ENCODE peak calls at places on chromosome 16, in six cellular contexts. B, N, K, F, C and H are unnamed samples.

GRCh38 chr16:88780100-88781062 is 4.6 kb downstream of the PIEZO1 start:
- DNase-seq in N (no peak), B (no peak), F (no peak), K (no peak), C (no peak), H (no peak)

GRCh38 chr16:24748242-24748641 is 18.8 kb downstream of the TNRC6A start:
- DNase-seq in N (no peak), K (no peak), B (peak), C (no peak), F (peak), H (no peak)

GRCh38 chr16:85750827-85751641 is at the start of gene C16orf74:
- DNase-seq in B (peak), F (no peak), K (peak), N (peak), C (peak), H (no peak)

GRCh38 chr16:71449020-71449419 is 7.2 kb upstream of the TLE7 start:
- DNase-seq in C (no peak), N (no peak), K (no peak), F (no peak), B (no peak), H (no peak)

GRCh38 chr16:48317614-48318013 is 67.6 kb downstream of the SIAH1 start:
- DNase-seq in N (no peak), B (peak), F (no peak), C (no peak), K (no peak), H (no peak)

GRCh38 chr16:9262941-9263340 is 171.5 kb downstream of the HAPSTR1 start:
- DNase-seq in K (no peak), F (no peak), C (no peak), B (no peak), N (no peak), H (no peak)

GRCh38 chr16:48903054-48903453 is 293.1 kb upstream of the N4BP1 start:
- DNase-seq in F (no peak), B (no peak), K (no peak), N (peak), C (peak), H (no peak)

GRCh38 chr16:65769055-65769465 is 597.4 kb upstream of the CDH5 start:
- DNase-seq in B (peak), C (no peak), N (no peak), K (no peak), F (no peak), H (no peak)

GRCh38 chr16:5033256-5034166 is at the start of gene NAGPA:
- DNase-seq in B (peak), N (peak), F (peak), K (peak), C (peak), H (peak)

GRCh38 chr16:67017810-67018488 is 11.0 kb upstream of the CBFB start:
- DNase-seq in C (peak), N (peak), F (peak), K (peak), B (peak), H (peak)

GRCh38 chr16:13322357-13322756 is 421.0 kb downstream of the SHISA9 start:
- DNase-seq in N (no peak), C (peak), F (no peak), K (no peak), B (no peak), H (no peak)

GRCh38 chr16:29684671-29685070 is 5.7 kb downstream of the QPRT start:
- DNase-seq in F (no peak), K (no peak), C (peak), N (no peak), B (no peak), H (no peak)

GRCh38 chr16:86572041-86572521 is 5.5 kb downstream of the FOXC2 start:
- DNase-seq in K (no peak), C (no peak), N (no peak), F (no peak), B (no peak), H (no peak)

GRCh38 chr16:11552445-11552844 is 34.3 kb downstream of the LITAF start:
- DNase-seq in B (no peak), F (no peak), K (no peak), C (no peak), N (no peak), H (no peak)

GRCh38 chr16:12754824-12755543 is 48.7 kb downstream of the CPPED1 start:
- DNase-seq in C (no peak), B (no peak), F (no peak), N (no peak), K (no peak), H (no peak)

GRCh38 chr16:73064227-73064995 is 16.5 kb upstream of the ZFHX3 start:
- DNase-seq in B (peak), N (no peak), F (no peak), C (peak), K (no peak), H (no peak)

GRCh38 chr16:85986931-85987749 is 88.2 kb downstream of the IRF8 start:
- DNase-seq in B (no peak), C (peak), F (no peak), K (peak), N (peak), H (no peak)

GRCh38 chr16:50279142-50279865 is 13.0 kb downstream of the ADCY7 start:
- DNase-seq in B (no peak), N (no peak), F (no peak), C (peak), K (no peak), H (no peak)

GRCh38 chr16:67395105-67395457 is 1.8 kb upstream of the TPPP3 start:
- DNase-seq in K (no peak), F (no peak), N (no peak), B (no peak), C (no peak), H (no peak)

GRCh38 chr16:56625943-56626654 is 518 bp downstream of the MT1E start:
- DNase-seq in F (no peak), K (no peak), C (no peak), B (peak), N (no peak), H (no peak)

GRCh38 chr16:86195863-86196630 is 297.1 kb downstream of the IRF8 start:
- DNase-seq in K (no peak), C (peak), B (no peak), F (no peak), N (peak), H (no peak)

GRCh38 chr16:20611975-20612471 is 35.9 kb upstream of the ACSM2B start:
- DNase-seq in K (no peak), F (no peak), C (no peak), N (no peak), B (no peak), H (no peak)

GRCh38 chr16:72092832-72093447 is 480 bp downstream of the TXNL4B start:
- DNase-seq in K (no peak), B (peak), C (peak), F (no peak), N (no peak), H (no peak)

GRCh38 chr16:19294156-19294649 is 8.7 kb downstream of the CLEC19A start:
- DNase-seq in K (no peak), B (no peak), F (no peak), C (no peak), N (no peak), H (no peak)

GRCh38 chr16:87206646-87207451 is 110.3 kb downstream of the C16orf95 start:
- DNase-seq in B (peak), F (no peak), N (no peak), C (no peak), K (no peak), H (no peak)

GRCh38 chr16:66261826-66262225 is 104.7 kb upstream of the CDH5 start:
- DNase-seq in K (no peak), B (no peak), C (no peak), N (no peak), F (no peak), H (no peak)

GRCh38 chr16:76959166-76959565 is 231.8 kb upstream of the MON1B start:
- DNase-seq in N (no peak), B (no peak), K (no peak), F (no peak), C (no peak), H (no peak)